ENCODE peak calls at places on chromosomes 1 and 21, in nine cellular contexts. G is tibial nerve, L is pancreas, E is psoas muscle, O is RWPE2, C is left ventricle myocardium inferior, J is transverse colon, Y is A549, V is lower lobe of right lung. A is an unnamed sample.

GRCh38 chr1:190717055-190717454 is 239.4 kb upstream of the BRINP3 start:
- DNase-seq in G (no peak), L (no peak), E (no peak), O (no peak), C (no peak), J (no peak), Y (no peak), V (no peak), A (no peak)

GRCh38 chr21:46294647-46295176 is 8.6 kb downstream of the YBEY start:
- DNase-seq in G (no peak), L (no peak), E (no peak), O (no peak), C (peak; percentile 29), J (no peak), Y (no peak), V (peak; percentile 63), A (no peak)

GRCh38 chr21:28922368-28922767 is 70.3 kb downstream of the LTN1 start:
- DNase-seq in G (no peak), L (no peak), E (no peak), O (no peak), C (no peak), J (no peak), Y (no peak), V (no peak), A (no peak)

GRCh38 chr21:29989634-29990234 is 49.9 kb upstream of the GRIK1 start:
- DNase-seq in G (no peak), L (no peak), E (no peak), O (no peak), C (no peak), J (no peak), Y (no peak), V (no peak), A (no peak)

GRCh38 chr1:167984886-167985489 is 48.1 kb upstream of the MPC2 start:
- DNase-seq in G (no peak), L (no peak), E (no peak), O (no peak), C (no peak), J (no peak), Y (no peak), V (no peak), A (no peak)

GRCh38 chr1:114032271-114033218 is 53.3 kb downstream of the OLFML3 start:
- DNase-seq in G (no peak), L (no peak), E (no peak), O (no peak), C (no peak), J (no peak), Y (peak; percentile 28), V (no peak), A (no peak)

GRCh38 chr1:232162001-232162400 is 467.9 kb downstream of the SIPA1L2 start:
- DNase-seq in G (no peak), L (no peak), E (no peak), O (no peak), C (no peak), J (no peak), Y (no peak), V (no peak), A (no peak)

GRCh38 chr21:29074783-29075182 is 1.3 kb upstream of the CCT8 start:
- DNase-seq in G (no peak), L (no peak), E (no peak), O (no peak), C (no peak), J (no peak), Y (no peak), V (no peak), A (no peak)

DNA sequence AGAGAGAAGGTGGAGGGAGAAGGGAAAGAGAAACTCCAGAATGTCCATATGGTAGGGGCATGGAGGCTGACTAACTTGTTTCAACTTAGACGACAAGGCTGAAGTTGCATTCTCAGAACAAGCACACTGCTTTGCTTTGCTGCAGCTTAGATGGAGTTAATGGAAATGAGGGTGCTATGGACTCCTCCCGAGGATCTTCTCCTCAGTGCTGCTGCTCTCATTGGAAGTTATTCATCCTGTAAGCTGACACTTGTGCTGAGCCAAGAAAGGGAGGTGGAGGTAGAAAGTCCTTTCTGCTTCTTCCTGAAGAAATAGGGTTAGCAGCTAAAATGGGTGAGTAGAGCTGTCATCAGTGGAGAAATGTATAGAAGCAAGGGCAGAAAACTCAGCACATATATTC is 215.3 kb downstream of the SEC16B start:
- DNase-seq in G (no peak), L (no peak), E (no peak), O (no peak), C (no peak), J (no peak), Y (no peak), V (no peak), A (no peak)
- H3K4me1 ChIP-seq in G (no peaks in the 10 kb centered on the region), L (no peaks in the 10 kb centered on the region), E (no peaks in the 10 kb centered on the region), O (no peaks in the 10 kb centered on the region), C (no peaks in the 10 kb centered on the region), J (no peaks in the 10 kb centered on the region), Y (no peaks in the 10 kb centered on the region), V (no peaks in the 10 kb centered on the region), A (no peaks in the 10 kb centered on the region)

GRCh38 chr1:230220478-230220877 is 153.4 kb downstream of the GALNT2 start:
- DNase-seq in G (no peak), L (no peak), E (no peak), O (no peak), C (no peak), J (no peak), Y (no peak), V (no peak), A (no peak)

GRCh38 chr1:230219174-230220067 is 152.4 kb downstream of the GALNT2 start:
- DNase-seq in G (no peak), L (no peak), E (no peak), O (no peak), C (no peak), J (no peak), Y (no peak), V (no peak), A (no peak)

GRCh38 chr1:230220907-230221306 is 153.9 kb downstream of the GALNT2 start:
- DNase-seq in G (no peak), L (no peak), E (no peak), O (no peak), C (no peak), J (no peak), Y (no peak), V (no peak), A (no peak)

GRCh38 chr1:230224101-230224927 is 157.3 kb downstream of the GALNT2 start:
- DNase-seq in G (no peak), L (no peak), E (no peak), O (no peak), C (no peak), J (no peak), Y (no peak), V (no peak), A (no peak)

GRCh38 chr1:230222678-230223077 is 155.6 kb downstream of the GALNT2 start:
- DNase-seq in G (no peak), L (no peak), E (no peak), O (no peak), C (no peak), J (no peak), Y (no peak), V (no peak), A (no peak)
- TF ChIP-seq CTCF in G (no peak), L (no peak), E (peak; percentile 7), O (no peak), C (no peak), J (peak; percentile 8), Y (no peak), V (no peak), A (peak; percentile 17)

GRCh38 chr21:41725421-41726021 is 41.3 kb downstream of the RIPK4 start:
- DNase-seq in G (no peak), L (no peak), E (no peak), O (no peak), C (no peak), J (no peak), Y (no peak), V (no peak), A (no peak)

GRCh38 chr21:41720250-41720649 is 46.6 kb downstream of the RIPK4 start:
- DNase-seq in G (no peak), L (no peak), E (no peak), O (no peak), C (no peak), J (no peak), Y (no peak), V (no peak), A (no peak)

GRCh38 chr21:41726058-41726558 is 40.7 kb downstream of the RIPK4 start:
- DNase-seq in G (no peak), L (no peak), E (no peak), O (no peak), C (no peak), J (no peak), Y (no peak), V (no peak), A (no peak)

GRCh38 chr21:41719691-41720090 is 47.2 kb downstream of the RIPK4 start:
- DNase-seq in G (no peak), L (no peak), E (no peak), O (no peak), C (no peak), J (no peak), Y (no peak), V (no peak), A (no peak)

DNA sequence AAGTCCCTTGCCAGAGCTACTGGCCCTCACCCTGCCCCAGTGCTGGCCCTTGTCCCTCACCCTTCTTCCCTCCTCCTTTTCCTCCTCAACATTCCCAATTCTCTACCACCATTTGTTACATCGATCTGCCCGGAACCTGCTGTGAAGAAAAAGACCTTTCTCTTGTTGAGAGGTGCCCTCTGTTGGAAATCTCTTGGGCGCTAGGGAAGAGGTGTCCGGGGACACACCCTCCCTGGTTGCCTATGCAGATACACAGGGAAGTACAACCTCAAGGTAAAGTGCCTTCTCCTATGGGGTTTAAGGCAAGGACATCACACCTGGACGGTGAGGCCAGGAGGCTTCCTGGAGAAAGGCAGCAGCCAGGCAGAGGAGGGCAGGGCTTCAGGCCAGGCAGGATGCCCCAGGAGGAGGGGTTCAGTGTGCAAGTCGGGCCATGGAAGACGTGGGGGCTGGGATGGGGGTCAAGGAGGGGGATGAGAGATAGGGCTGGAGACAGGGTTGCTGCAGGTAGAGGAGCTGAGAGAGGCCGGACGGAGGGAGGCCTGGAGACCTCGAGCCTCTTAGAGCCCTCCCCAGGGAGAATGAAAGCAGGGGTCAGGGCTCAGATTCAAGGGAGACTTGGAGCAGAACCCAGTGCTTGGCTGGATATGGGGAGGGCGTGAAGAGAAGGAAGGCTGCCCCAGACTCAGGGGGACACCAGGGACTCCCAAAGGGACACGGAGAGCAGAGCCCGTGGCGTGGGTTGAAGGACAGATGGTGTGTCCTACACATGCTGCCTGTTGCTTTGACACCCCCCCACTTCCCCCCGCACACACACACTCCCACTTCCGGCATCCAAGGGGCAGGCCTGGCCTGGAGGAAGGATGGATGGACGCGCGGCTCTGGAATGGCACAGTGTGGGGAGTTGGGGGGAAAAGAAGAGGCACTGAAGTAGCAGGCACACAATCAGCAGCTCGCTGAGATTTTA is 44.5 kb downstream of the RIPK4 start:
- DNase-seq in G (no peak), L (no peak), E (no peak), O (no peak), C (no peak), J (no peak), Y (no peak), V (no peak), A (no peak)
- H3K27ac ChIP-seq in G (no peak overlapping the region), L (no peak overlapping the region), E (no peak overlapping the region), O (no peak overlapping the region), C (no peak overlapping the region), J (no peak overlapping the region), Y (no peak overlapping the region), V (no peak overlapping the region), A (no peak overlapping the region)

GRCh38 chr1:23558140-23558871 is 995 bp downstream of the ID3 start:
- DNase-seq in G (peak; percentile 30), L (peak; percentile 89), E (peak; percentile 66), O (no peak), C (peak; percentile 71), J (peak; percentile 83), Y (no peak), V (peak; percentile 81), A (peak; percentile 87)

GRCh38 chr1:23559985-23560755 is 869 bp upstream of the ID3 start:
- DNase-seq in G (no peak), L (no peak), E (no peak), O (no peak), C (no peak), J (no peak), Y (no peak), V (no peak), A (no peak)

GRCh38 chr1:23557471-23558124 is 1.7 kb downstream of the ID3 start:
- DNase-seq in G (no peak), L (no peak), E (no peak), O (no peak), C (no peak), J (no peak), Y (no peak), V (no peak), A (no peak)

GRCh38 chr1:23558872-23559135 is 497 bp downstream of the ID3 start:
- DNase-seq in G (no peak), L (no peak), E (no peak), O (no peak), C (no peak), J (no peak), Y (no peak), V (no peak), A (no peak)

GRCh38 chr1:23559136-23559984 is at the start of gene ID3:
- DNase-seq in G (peak; percentile 97), L (peak; percentile 97), E (peak; percentile 98), O (peak; percentile 91), C (peak; percentile 98), J (peak; percentile 98), Y (peak; percentile 54), V (peak; percentile 99), A (peak; percentile 99)
- H3K4me1 ChIP-seq in G (peaks cover 70% of the 10 kb centered on the region), L (peaks cover 51% of the 10 kb centered on the region), E (peaks cover 40% of the 10 kb centered on the region), O (peaks cover 37% of the 10 kb centered on the region), C (peaks cover 91% of the 10 kb centered on the region), J (peaks cover 71% of the 10 kb centered on the region), Y (peaks cover 61% of the 10 kb centered on the region), V (peaks cover 72% of the 10 kb centered on the region), A (peaks cover 61% of the 10 kb centered on the region)

A was measured in upper lobe of right lung.